ENCODE peak calls at places on chromosome 1, in eight cellular contexts. F is lower lobe of right lung; Y is amygdala; U is activated B cell treated with CpG ODN at 0.5 μM for 24 hours; J is naive thymus-derived CD8-positive, alpha-beta T cell; W is NCI-H1417; X is stimulated activated effector memory CD8-positive, alpha-beta T cell treated with anti-CD3 and anti-CD28 coated beads, Interleukin-12 subunit alpha, Interleukin-12 subunit beta, amount 100 ng/mL, for 72 hours; I is HTR-8/SVneo. A is an unnamed sample.

GRCh38 chr1:207040181-207040533 is 7.6 kb upstream of the C1orf116 start:
- DNase-seq in F (no peak), Y (no peak), U (no peak), J (no peak), W (no peak), X (no peak), I (no peak), A (no peak)

GRCh38 chr1:230464618-230465017 is 38.5 kb upstream of the PGBD5 start:
- DNase-seq in F (no peak), Y (no peak), U (no peak), J (no peak), W (no peak), X (no peak), I (no peak), A (no peak)

GRCh38 chr1:48776400-48777218 is at the start of gene BEND5:
- DNase-seq in F (peak), Y (peak), U (peak), J (peak), W (peak), X (no peak), I (peak), A (no peak)

GRCh38 chr1:95532335-95532734 is 298.3 kb downstream of the RWDD3 start:
- DNase-seq in F (no peak), Y (no peak), U (no peak), J (no peak), W (peak), X (no peak), I (no peak), A (no peak)

GRCh38 chr1:6198646-6199297 is 623 bp downstream of the RPL22 start:
- DNase-seq in F (no peak), Y (no peak), U (no peak), J (peak), W (peak), X (no peak), I (no peak), A (peak)

GRCh38 chr1:213055087-213055591 is 4.1 kb downstream of the RPS6KC1 start:
- DNase-seq in F (no peak), Y (no peak), U (no peak), J (no peak), W (no peak), X (no peak), I (no peak), A (no peak)

GRCh38 chr1:226883630-226884029 is 13.2 kb downstream of the PSEN2 start:
- DNase-seq in F (no peak), Y (no peak), U (no peak), J (no peak), W (no peak), X (no peak), I (no peak), A (no peak)

GRCh38 chr1:73472810-73473209 is 725.2 kb downstream of the LRRIQ3 start:
- DNase-seq in F (no peak), Y (no peak), U (no peak), J (no peak), W (no peak), X (no peak), I (no peak), A (no peak)

GRCh38 chr1:23524716-23525401 is 6.2 kb downstream of the E2F2 start:
- DNase-seq in F (no peak), Y (no peak), U (peak), J (peak), W (peak), X (no peak), I (no peak), A (peak)

GRCh38 chr1:59143824-59144223 is 153.1 kb upstream of the FGGY start:
- DNase-seq in F (no peak), Y (no peak), U (no peak), J (no peak), W (no peak), X (no peak), I (no peak), A (no peak)

A was measured in MM.1S.